ENCODE peak calls at places on chromosomes 3 and 15, in four cellular contexts. X is GM23248, V is left cardiac atrium, R is fibroblast of the aortic adventitia. I is an unnamed sample.

GRCh38 chr3:180749322-180749721 is 70.0 kb upstream of the CCDC39 start:
- DNase-seq in X (no peak), R (no peak), V (no peak), I (no peak)

GRCh38 chr15:70025413-70026296 is 72.1 kb downstream of the TLE3 start:
- DNase-seq in X (peak), R (peak), V (no peak), I (no peak)

GRCh38 chr3:9153763-9154601 is 95.5 kb downstream of the SRGAP3 start:
- DNase-seq in V (peak), R (peak), X (peak), I (peak)

GRCh38 chr3:10530241-10530640 is 24.9 kb upstream of the ATP2B2 start:
- DNase-seq in X (no peak), V (no peak), R (no peak), I (no peak)

GRCh38 chr3:101729586-101729985 is 5.2 kb downstream of the CEP97 start:
- DNase-seq in R (no peak), X (no peak), V (no peak), I (no peak)

GRCh38 chr15:68317281-68318007 is 39.9 kb downstream of the FEM1B start:
- DNase-seq in V (no peak), R (no peak), X (no peak), I (no peak)

GRCh38 chr15:78088773-78089080 is 3.6 kb upstream of the SH2D7 start:
- DNase-seq in V (no peak), X (no peak), R (no peak), I (no peak)

GRCh38 chr3:36972163-36972562 is 20.8 kb downstream of the EPM2AIP1 start:
- DNase-seq in V (no peak), X (no peak), R (no peak), I (no peak)

GRCh38 chr3:123767020-123767394 is 117.1 kb downstream of the MYLK start:
- DNase-seq in R (no peak), X (no peak), V (no peak), I (no peak)

GRCh38 chr15:76916369-76916768 is 11.2 kb upstream of the SCAPER start:
- DNase-seq in R (no peak), X (no peak), V (no peak), I (no peak)

GRCh38 chr3:32021155-32021554 is 39.6 kb downstream of the ZNF860 start:
- DNase-seq in V (no peak), R (no peak), X (no peak), I (no peak)

GRCh38 chr3:195197764-195198423 is 73.1 kb downstream of the XXYLT1 start:
- DNase-seq in V (no peak), X (peak), R (peak), I (peak)

GRCh38 chr3:195899701-195900425 is 8.5 kb downstream of the TNK2 start:
- DNase-seq in X (no peak), V (peak), R (no peak), I (no peak)

GRCh38 chr3:189677667-189678066 is 46.5 kb downstream of the TP63 start:
- DNase-seq in R (no peak), X (no peak), V (no peak), I (no peak)

GRCh38 chr15:90871716-90872480 is 3.5 kb downstream of the FURIN start:
- DNase-seq in R (no peak), X (peak), V (no peak), I (peak)

GRCh38 chr3:52385157-52385556 is 59.7 kb downstream of the SEMA3G start:
- DNase-seq in X (peak), V (no peak), R (peak), I (peak)

GRCh38 chr3:135513106-135514063 is 452.1 kb upstream of the PPP2R3A start:
- DNase-seq in R (peak), V (peak), X (peak), I (no peak)

GRCh38 chr15:90419738-90420487 is 31.9 kb downstream of the IQGAP1 start:
- DNase-seq in V (no peak), R (peak), X (peak), I (peak)

GRCh38 chr3:106392905-106393304 is 524.1 kb upstream of the CBLB start:
- DNase-seq in X (peak), R (peak), V (no peak), I (no peak)

GRCh38 chr3:62174116-62174515 is 199.2 kb downstream of the FEZF2 start:
- DNase-seq in R (no peak), X (no peak), V (no peak), I (no peak)

GRCh38 chr3:141089339-141090152 is 38.4 kb downstream of the SPSB4 start:
- DNase-seq in X (no peak), V (no peak), R (no peak), I (no peak)

GRCh38 chr15:95556866-95557225 is 773.7 kb upstream of the NR2F2 start:
- DNase-seq in X (no peak), V (peak), R (peak), I (peak)

GRCh38 chr3:48747015-48747615 is 30.1 kb upstream of the IP6K2 start:
- DNase-seq in V (no peak), R (no peak), X (no peak), I (no peak)

GRCh38 chr3:94303897-94304296 is 241.0 kb downstream of the NSUN3 start:
- DNase-seq in X (peak), R (peak), V (peak), I (peak)

GRCh38 chr3:42013652-42014442 is 51.9 kb upstream of the ULK4 start:
- DNase-seq in X (peak), R (no peak), V (peak), I (peak)

GRCh38 chr3:175199961-175200360 is 340.8 kb downstream of the NAALADL2 start:
- DNase-seq in R (no peak), V (no peak), X (no peak), I (peak)

GRCh38 chr15:89912145-89912673 is 543 bp downstream of the ARPIN start:
- DNase-seq in R (peak), X (peak), V (peak), I (peak)

GRCh38 chr15:36757189-36757814 is 177.9 kb downstream of the CDIN1 start:
- DNase-seq in V (no peak), R (no peak), X (peak), I (no peak)

GRCh38 chr3:144643778-144644191 is 672.2 kb downstream of the DIPK2A start:
- DNase-seq in V (no peak), X (peak), R (peak), I (peak)

GRCh38 chr3:50365080-50365841 is 5.9 kb upstream of the TMEM115 start:
- DNase-seq in X (peak), R (peak), V (peak), I (peak)